ENCODE peak calls at places on chromosome 3, in four cellular contexts. T, Q, A and K are unnamed samples.

GRCh38 chr3:97949110-97949485 is 23.1 kb downstream of the RIOX2 start:
- DNase-seq in T (no peak), Q (no peak), A (no peak), K (no peak)

GRCh38 chr3:51311055-51311454 is 74.0 kb upstream of the MANF start:
- DNase-seq in T (no peak), Q (peak), A (no peak), K (peak)

GRCh38 chr3:39106281-39107055 is 959 bp downstream of the GORASP1 start:
- DNase-seq in T (no peak), Q (peak), A (no peak), K (peak)

GRCh38 chr3:90062018-90062417 is 954.6 kb downstream of the EPHA3 start:
- DNase-seq in T (no peak), Q (no peak), A (no peak), K (peak)

GRCh38 chr3:191502583-191502982 is 41.6 kb downstream of the PYDC2 start:
- DNase-seq in T (no peak), Q (peak), A (no peak), K (no peak)

GRCh38 chr3:119497824-119498187 is 541 bp upstream of the TIMMDC1 start:
- DNase-seq in T (peak), Q (peak), A (peak), K (peak)

GRCh38 chr3:142279965-142280590 is 54.7 kb upstream of the GK5 start:
- DNase-seq in T (no peak), Q (peak), A (peak), K (peak)

GRCh38 chr3:41060106-41060505 is 139.2 kb upstream of the CTNNB1 start:
- DNase-seq in T (no peak), Q (no peak), A (no peak), K (no peak)

GRCh38 chr3:167733961-167734497 is 663 bp downstream of the PDCD10 start:
- DNase-seq in T (no peak), Q (peak), A (no peak), K (peak)

DNA sequence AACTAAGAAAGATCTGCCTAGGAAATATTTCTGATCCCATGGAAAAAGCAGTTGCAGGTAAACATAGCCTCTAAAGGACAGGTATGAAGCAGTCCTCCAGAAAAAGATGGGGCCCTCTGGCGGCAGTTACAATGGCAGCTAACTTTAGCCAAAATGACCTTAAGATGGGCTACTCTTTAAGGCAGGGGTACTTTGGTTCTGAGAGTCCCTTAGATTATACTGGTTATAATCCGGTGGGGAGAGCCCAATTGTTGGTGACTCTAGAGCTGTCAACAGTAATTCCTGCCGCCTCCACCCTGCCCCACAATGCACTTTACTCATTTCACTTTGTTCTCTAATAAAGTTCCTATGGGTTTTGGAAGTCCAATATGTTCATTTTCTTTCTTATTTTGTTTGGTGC is 412.8 kb upstream of the WNT5A start:
- DNase-seq in T (no peak), Q (peak), A (no peak), K (no peak)
- TF ChIP-seq CTCF in T (no peak), Q (peak), A (peak), K (peak)

DNA sequence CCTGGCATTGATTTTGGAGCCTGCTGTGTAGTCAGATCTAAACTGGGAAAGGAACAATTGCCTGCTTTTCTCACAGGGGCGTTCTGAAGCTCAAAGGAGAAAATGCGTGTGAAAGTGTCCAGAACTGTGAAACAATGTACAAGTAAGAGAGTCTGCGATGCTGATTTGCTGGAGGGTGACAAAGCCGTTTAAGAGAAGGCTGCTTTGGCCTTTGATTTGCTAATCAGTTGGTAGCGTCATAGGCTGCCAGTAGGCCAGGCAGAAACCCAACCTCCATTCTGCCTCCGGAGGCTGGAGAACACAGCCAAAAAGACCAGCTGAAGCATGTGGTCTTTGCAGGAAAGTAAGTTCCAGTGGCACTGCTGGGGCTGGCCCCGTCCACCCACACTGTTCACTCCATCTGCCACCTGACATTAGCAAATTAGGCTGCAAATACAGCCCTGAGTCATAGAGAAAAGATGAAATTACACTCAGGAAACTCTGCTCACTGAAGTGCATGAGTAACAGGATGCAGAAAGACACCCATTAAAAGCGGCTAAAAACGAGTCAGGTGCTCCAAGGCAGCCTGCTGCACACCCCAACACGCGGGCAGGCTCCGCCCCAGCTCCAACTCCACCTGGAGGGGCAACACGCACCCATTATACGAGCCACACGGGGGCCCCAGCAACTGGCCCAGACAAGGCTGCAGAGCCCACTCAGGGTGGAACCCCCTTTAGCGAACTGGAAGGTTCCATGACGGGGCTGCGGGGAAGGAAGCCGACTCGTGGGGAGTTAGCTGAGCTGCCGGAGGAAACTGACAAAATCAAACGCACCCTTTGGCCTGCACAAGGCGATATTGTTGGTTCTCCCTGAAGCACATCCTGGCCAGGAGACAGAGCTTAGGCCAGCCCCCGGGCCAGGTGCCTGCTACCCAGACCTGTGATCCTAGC is 31.6 kb downstream of the ZDHHC19 start:
- DNase-seq in T (peak), Q (peak), A (peak), K (no peak)
- TF ChIP-seq CTCF in T (no peak), Q (no peak), A (no peak), K (no peak)

DNA sequence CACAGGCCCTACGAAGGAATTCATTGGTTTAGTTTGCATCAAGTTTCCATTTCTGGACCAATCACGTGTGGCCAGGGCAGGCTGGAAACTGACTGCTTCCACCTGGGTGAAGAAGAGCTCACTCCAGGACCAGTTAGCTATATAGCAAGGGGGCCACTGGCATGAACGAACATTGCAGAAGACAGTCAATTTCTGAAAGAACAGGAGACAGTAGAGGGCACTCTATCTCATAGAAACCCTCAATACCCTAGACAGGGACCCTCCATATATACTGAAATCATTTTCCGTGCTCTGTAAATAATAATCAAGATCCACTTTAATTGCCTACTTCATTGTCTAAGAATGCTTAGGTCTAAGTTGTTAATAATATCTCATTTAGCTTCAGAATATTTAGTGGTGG is 215.6 kb downstream of the CADPS start:
- DNase-seq in T (no peak), Q (no peak), A (no peak), K (no peak)
- TF ChIP-seq CTCF in T (no peak), Q (peak), A (no peak), K (no peak)

DNA sequence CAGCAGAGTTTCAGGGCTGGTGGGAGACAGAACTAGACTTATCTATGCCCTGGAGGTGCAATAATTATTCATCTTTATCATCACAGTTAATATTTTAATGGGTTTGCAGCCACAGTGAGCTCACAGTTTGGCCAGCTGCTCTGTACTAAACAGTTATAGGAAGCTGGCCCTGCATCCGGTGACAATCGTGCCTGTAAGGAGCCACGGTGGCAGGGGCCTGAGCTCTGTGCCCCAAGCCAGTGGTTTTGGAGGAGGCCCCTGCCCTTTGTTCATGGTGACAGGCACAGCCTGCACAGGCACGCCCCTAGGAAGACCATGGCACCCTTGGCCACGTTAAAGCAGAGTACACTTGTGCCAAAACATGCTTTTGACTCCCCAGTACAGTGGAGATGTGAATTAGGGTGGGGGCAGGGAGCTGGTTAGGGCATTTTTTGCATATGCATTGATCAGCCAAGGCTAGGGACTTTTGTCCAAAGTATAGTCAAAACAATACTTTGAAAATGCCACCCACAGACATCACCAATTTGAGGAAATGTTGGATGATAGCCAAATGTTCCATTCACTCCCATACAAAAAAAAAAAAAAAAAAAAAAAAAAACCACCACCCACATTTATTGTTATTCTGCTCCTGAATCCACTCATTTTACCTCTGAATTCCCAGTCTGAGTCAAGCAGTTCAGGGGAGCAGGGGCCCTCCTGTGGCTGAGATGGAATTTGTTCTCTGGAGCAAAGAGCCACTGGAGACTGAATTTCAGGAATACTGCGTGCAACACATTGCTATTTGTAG is 3.4 kb upstream of the RFTN1 start:
- DNase-seq in T (no peak), Q (peak), A (no peak), K (peak)
- TF ChIP-seq CTCF in T (no peak), Q (peak), A (peak), K (peak)

DNA sequence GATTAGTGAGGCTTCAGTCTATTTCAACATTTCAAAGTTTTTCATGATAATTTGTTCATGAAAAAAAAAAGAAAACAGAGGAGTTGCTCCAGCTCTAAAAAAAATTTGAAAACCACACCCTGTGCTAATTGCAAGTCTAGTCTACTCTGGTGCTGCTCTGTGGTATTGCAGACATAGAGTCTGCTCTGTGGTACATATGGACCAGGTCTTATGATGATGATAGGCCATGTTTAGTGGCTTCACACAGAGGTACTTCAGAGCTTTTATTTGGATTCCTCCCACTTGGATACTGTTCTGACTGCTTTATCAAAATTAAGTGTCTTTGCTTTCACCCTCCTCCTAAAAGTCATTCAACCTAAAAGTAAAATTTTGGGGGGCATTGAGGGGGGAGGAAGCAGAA is 160.8 kb downstream of the ALCAM start:
- DNase-seq in T (no peak), Q (no peak), A (no peak), K (no peak)
- TF ChIP-seq CTCF in T (no peak), Q (no peak), A (no peak), K (no peak)

GRCh38 chr3:128228366-128228910 is 75.2 kb downstream of the EEFSEC start:
- DNase-seq in T (no peak), Q (no peak), A (no peak), K (no peak)

GRCh38 chr3:128229077-128229837 is 76.0 kb downstream of the EEFSEC start:
- DNase-seq in T (no peak), Q (no peak), A (no peak), K (no peak)

GRCh38 chr3:128226186-128226725 is 73.0 kb downstream of the EEFSEC start:
- DNase-seq in T (no peak), Q (peak), A (no peak), K (no peak)

GRCh38 chr3:128227507-128227906 is 74.2 kb downstream of the EEFSEC start:
- DNase-seq in T (no peak), Q (no peak), A (no peak), K (no peak)

DNA sequence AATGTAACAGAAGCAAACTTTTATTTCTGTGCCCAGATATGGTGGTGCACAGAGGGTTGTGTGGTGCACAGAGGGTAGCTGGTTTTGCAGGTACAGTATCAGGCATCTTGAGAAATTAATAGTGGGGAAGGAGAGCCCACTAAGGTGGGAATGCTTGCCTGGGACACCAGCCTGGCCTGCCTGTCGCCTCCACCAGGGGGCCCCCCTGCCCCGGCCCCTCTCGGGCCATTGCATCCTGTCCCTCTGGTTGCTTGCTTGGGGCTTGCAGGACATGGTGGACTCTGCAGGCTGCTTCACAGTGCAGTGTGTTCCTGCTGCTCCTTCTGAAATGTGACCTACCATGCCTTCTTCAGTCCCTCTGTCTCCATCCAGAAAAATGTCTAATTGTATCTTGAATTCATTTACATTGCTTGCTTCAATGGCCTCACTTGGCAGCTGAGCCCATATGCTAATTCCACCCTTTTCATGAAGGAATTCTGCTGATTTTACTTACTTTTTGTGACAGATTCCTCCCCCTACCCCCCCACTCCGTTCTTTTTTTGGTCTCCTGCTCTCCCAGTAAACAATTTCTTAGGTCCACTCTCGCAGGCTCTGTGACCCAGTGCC is 73.6 kb downstream of the EEFSEC start:
- DNase-seq in T (peak), Q (peak), A (peak), K (peak)
- TF ChIP-seq CTCF in T (peak), Q (peak), A (peak), K (peak)

GRCh38 chr3:159252772-159253384 is 451.0 kb downstream of the MFSD1 start:
- DNase-seq in T (no peak), Q (peak), A (peak), K (peak)
- TF ChIP-seq CTCF in T (no peak), Q (peak), A (peak), K (peak)